ENCODE peak calls at places on chromosomes 7 and 10, in five cellular contexts. G is Panc1, Z is endothelial cell of umbilical vein, H is GM23338, X is esophagus muscularis mucosa. R is an unnamed sample.

GRCh38 chr10:103278862-103279298 is 1.9 kb downstream of the INA start:
- DNase-seq in G (no peak), Z (peak), H (peak), X (no peak), R (no peak)

GRCh38 chr10:6404127-6405072 is 175.7 kb downstream of the PRKCQ start:
- DNase-seq in G (no peak), Z (no peak), H (no peak), X (no peak), R (no peak)

GRCh38 chr10:119029613-119030420 is at the start of gene NANOS1:
- DNase-seq in G (no peak), Z (peak), H (peak), X (peak), R (no peak)

GRCh38 chr10:11896549-11897200 is 73.5 kb downstream of the PROSER2 start:
- DNase-seq in G (no peak), Z (no peak), H (no peak), X (no peak), R (no peak)

GRCh38 chr7:154484406-154484805 is 432.2 kb downstream of the DPP6 start:
- DNase-seq in G (no peak), Z (no peak), H (no peak), X (peak), R (no peak)

GRCh38 chr10:86246279-86246940 is 120.2 kb downstream of the GRID1 start:
- DNase-seq in G (no peak), Z (no peak), H (no peak), X (no peak), R (no peak)

GRCh38 chr7:108911016-108911415 is 341.3 kb downstream of the DNAJB9 start:
- DNase-seq in G (no peak), Z (no peak), H (no peak), X (no peak), R (no peak)

GRCh38 chr7:41238851-41239331 is 464.0 kb downstream of the INHBA start:
- DNase-seq in G (no peak), Z (peak), H (no peak), X (no peak), R (no peak)

GRCh38 chr10:30935078-30935477 is 96.6 kb downstream of the ZNF438 start:
- DNase-seq in G (no peak), Z (peak), H (no peak), X (no peak), R (no peak)

GRCh38 chr10:73879296-73880173 is 5.2 kb upstream of the CAMK2G start:
- DNase-seq in G (peak), Z (peak), H (peak), X (peak), R (peak)

GRCh38 chr10:67606572-67606971 is 89.4 kb downstream of the CTNNA3 start:
- DNase-seq in G (peak), Z (peak), H (peak), X (no peak), R (no peak)

GRCh38 chr7:82375713-82376112 is 67.9 kb downstream of the CACNA2D1 start:
- DNase-seq in G (no peak), Z (no peak), H (no peak), X (no peak), R (no peak)

GRCh38 chr10:88728107-88728763 is 22.2 kb downstream of the LIPK start:
- DNase-seq in G (no peak), Z (peak), H (peak), X (no peak), R (no peak)

GRCh38 chr7:30771859-30772429 is 727 bp downstream of the MINDY4 start:
- DNase-seq in G (no peak), Z (peak), H (no peak), X (no peak), R (no peak)

GRCh38 chr10:12631787-12632562 is 282.6 kb downstream of the CAMK1D start:
- DNase-seq in G (no peak), Z (no peak), H (no peak), X (peak), R (peak)

GRCh38 chr7:30465342-30466170 is 13.0 kb downstream of the NOD1 start:
- DNase-seq in G (no peak), Z (peak), H (no peak), X (no peak), R (no peak)

DNA sequence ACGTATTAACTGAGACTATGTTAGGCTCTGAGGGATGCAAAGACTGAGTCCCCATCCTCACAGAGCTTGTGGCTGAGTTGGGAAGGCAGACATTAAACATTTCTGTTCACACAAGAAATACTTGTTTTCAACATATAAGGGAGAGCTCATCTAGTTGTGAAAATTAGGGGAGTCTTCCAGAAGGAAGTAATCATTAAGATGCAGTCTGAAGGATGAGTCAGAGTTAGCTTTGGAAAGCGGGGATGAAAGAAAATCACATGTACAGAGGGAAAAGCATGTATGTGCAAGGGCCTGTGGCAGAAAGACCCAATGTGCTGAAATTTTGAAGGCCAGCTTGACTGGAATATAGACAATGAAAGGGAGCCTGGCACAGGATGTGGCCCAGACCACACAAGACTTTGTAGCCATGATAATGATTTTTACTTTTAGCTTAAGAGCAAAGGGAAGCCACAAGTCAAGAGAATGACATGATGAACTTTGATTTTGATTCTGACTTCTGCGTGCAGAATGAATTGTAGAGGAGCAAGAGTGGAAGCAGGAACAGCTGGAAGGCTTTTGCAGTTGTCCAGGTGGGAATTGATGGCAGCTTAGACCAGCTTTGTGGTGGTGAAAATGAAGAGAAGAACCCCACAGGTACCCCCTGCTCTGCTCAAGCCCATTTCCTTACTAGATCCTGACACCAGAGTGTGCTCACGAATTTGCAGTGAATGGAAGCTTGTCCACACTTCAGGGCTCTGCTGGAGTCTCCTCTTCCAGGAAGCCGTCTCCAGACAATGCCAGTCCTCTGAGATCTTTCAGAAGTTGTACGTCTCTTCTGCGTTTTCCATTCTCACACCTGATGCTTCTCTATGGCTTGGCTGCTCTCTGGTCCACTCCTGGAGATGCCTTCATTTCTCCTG is 115.6 kb downstream of the ATXN7L1 start:
- DNase-seq in G (no peak), Z (no peak), H (no peak), X (no peak), R (no peak)
- TF ChIP-seq CTCF in G (peak), Z (no peak), H (no peak), X (no peak), R (no peak)

GRCh38 chr10:1101946-1102345 is 45.8 kb downstream of the WDR37 start:
- DNase-seq in G (no peak), Z (no peak), H (no peak), X (no peak), R (no peak)
- TF ChIP-seq POLR2AphosphoS5 in G (no peak), Z (no peak), H (no peak), X (no peak), R (no peak)

DNA sequence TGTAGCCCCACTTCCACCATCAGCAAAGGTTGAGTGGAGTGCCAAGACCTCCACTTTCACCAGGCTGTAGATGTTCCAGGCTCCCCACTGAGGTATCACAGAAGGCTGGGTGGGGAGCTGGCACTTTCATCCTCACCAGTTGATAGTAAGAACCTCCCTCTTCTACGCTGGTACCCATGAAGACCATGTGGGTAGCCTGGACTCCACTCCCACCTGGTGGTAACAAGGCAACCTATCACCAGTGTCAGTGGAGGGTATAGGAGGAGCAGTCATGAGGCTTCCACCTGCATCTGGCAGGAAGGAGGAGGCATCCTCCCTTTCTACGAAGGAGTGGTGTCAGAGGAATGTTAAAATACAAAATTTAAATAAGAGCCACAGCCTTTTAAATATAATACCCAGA is 4.4 kb downstream of the SMIM30 start:
- DNase-seq in G (no peak), Z (no peak), H (peak), X (no peak), R (no peak)
- TF ChIP-seq CTCF in G (no peak), Z (no peak), H (peak), X (no peak), R (no peak)

DNA sequence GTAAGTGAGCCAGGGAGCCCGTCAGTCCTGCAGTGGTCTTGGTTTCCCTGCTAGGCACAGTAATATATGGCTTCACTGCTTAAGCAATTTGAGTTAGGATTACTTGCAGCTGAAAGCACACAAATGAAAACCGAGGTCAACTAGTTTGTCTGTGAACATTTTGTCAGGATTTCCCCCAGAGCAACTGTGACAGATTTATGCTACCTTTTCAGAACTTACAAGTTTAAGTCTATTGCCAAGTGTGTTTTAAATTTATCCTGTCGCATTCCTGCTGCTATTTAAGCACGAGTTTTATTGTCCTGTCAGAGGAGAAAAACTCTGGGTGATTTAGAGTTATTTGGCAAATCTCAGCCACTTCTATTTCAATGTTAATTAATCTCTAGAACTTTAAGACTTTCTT is 381.9 kb downstream of the PHF14 start:
- DNase-seq in G (no peak), Z (no peak), H (no peak), X (no peak), R (no peak)
- TF ChIP-seq POLR2AphosphoS5 in G (no peak), Z (no peak), H (no peak), X (no peak), R (no peak)